ENCODE peak calls at places on chromosome 5, in seven cellular contexts. W is activated T-cell treated with anti-CD3 and anti-CD28 coated beads for 48 hours; A is HuH-7; N is stimulated activated CD4-positive, alpha-beta T cell treated with anti-CD3 and anti-CD28 coated beads, Interleukin-1b, Interleukin-23, amount 100 ng/mL, for 4 hours; M is aorta; R is activated B cell treated with CpG ODN at 0.5 μM for 24 hours; L is prostate gland. J is an unnamed sample.
A peak's percentile ranks its signal among the peaks of the same experiment; 100 is the strongest.

GRCh38 chr5:41748631-41749030 is 121.6 kb downstream of the OXCT1 start:
- DNase-seq in M (no peak), L (no peak), W (peak; percentile 12), R (no peak), A (no peak), N (no peak), J (peak; percentile 69)

GRCh38 chr5:76608833-76609232 is 14.4 kb downstream of the F2RL2 start:
- DNase-seq in R (no peak), A (no peak), L (no peak), M (no peak), W (no peak), N (peak; percentile 1), J (no peak)

GRCh38 chr5:81950996-81951395 is 20.8 kb upstream of the ATG10 start:
- DNase-seq in L (no peak), A (no peak), R (no peak), M (no peak), N (no peak), W (no peak), J (no peak)

GRCh38 chr5:132413567-132413966 is 44.1 kb downstream of the SLC22A5 start:
- DNase-seq in L (no peak), A (no peak), W (no peak), N (no peak), M (no peak), R (no peak), J (no peak)

GRCh38 chr5:157994906-157995519 is 136.1 kb upstream of the CLINT1 start:
- DNase-seq in N (peak; percentile 18), M (peak; percentile 83), R (peak; percentile 21), A (peak; percentile 71), W (peak; percentile 33), L (peak; percentile 49), J (peak; percentile 27)

GRCh38 chr5:57816108-57816507 is 333.5 kb upstream of the ACTBL2 start:
- DNase-seq in L (no peak), R (no peak), W (no peak), A (no peak), N (no peak), M (no peak), J (peak; percentile 93)

GRCh38 chr5:68252678-68253520 is 37.3 kb downstream of the PIK3R1 start:
- DNase-seq in M (no peak), N (peak; percentile 39), W (peak; percentile 27), A (peak; percentile 49), L (peak; percentile 42), R (no peak), J (peak; percentile 32)

GRCh38 chr5:172688735-172689572 is 47.9 kb downstream of the NEURL1B start:
- DNase-seq in L (peak; percentile 72), A (no peak), N (no peak), W (no peak), R (no peak), M (peak; percentile 83), J (no peak)

GRCh38 chr5:135705941-135706340 is 127.2 kb upstream of the CXCL14 start:
- DNase-seq in M (no peak), W (no peak), A (no peak), N (no peak), L (no peak), R (no peak), J (no peak)

GRCh38 chr5:57412010-57412409 is 70.6 kb downstream of the ACTBL2 start:
- DNase-seq in R (no peak), L (no peak), W (no peak), M (no peak), A (peak; percentile 5), N (no peak), J (peak; percentile 29)

GRCh38 chr5:132499440-132500243 is 9.1 kb upstream of the IRF1 start:
- DNase-seq in W (no peak), A (no peak), R (no peak), N (no peak), L (peak; percentile 3), M (no peak), J (no peak)

GRCh38 chr5:81980598-81981260 is 8.9 kb downstream of the ATG10 start:
- DNase-seq in N (no peak), M (no peak), W (no peak), R (no peak), L (no peak), A (no peak), J (no peak)

GRCh38 chr5:52665544-52665943 is 122.2 kb upstream of the ITGA1 start:
- DNase-seq in A (no peak), W (no peak), R (no peak), L (no peak), M (no peak), N (no peak), J (no peak)

GRCh38 chr5:134506054-134507039 is 19.1 kb upstream of the JADE2 start:
- DNase-seq in N (no peak), M (peak; percentile 78), W (no peak), R (no peak), A (peak; percentile 87), L (peak; percentile 44), J (peak; percentile 98)

GRCh38 chr5:108748010-108748353 is 285 bp downstream of the FER start:
- DNase-seq in M (no peak), L (no peak), A (no peak), R (no peak), W (no peak), N (peak; percentile 3), J (no peak)

GRCh38 chr5:99715921-99716320 is 787.1 kb upstream of the CHD1 start:
- DNase-seq in M (no peak), R (no peak), W (no peak), A (no peak), L (no peak), N (no peak), J (no peak)

GRCh38 chr5:17944046-17944445 is 309.8 kb downstream of the TAF11L14 start:
- DNase-seq in M (no peak), R (no peak), L (no peak), W (no peak), N (no peak), A (no peak), J (no peak)

GRCh38 chr5:41182666-41183065 is 30.7 kb downstream of the C6 start:
- DNase-seq in W (no peak), N (no peak), L (no peak), R (no peak), M (no peak), A (peak; percentile 38), J (peak; percentile 92)